ENCODE peak calls at places on chromosomes 2 and 18, in ten cellular contexts. N, F, U, P, X, Y, L, H, C and Z are unnamed samples.

GRCh38 chr18:7870855-7871254 is 303.7 kb downstream of the PTPRM start:
- DNase-seq in N (no peak), F (no peak), U (no peak), P (no peak), X (no peak), Y (no peak), L (no peak), H (peak; percentile 71), C (peak; percentile 63), Z (peak; percentile 57)

GRCh38 chr18:12452801-12453200 is 45.1 kb downstream of the PRELID3A start:
- DNase-seq in N (no peak), F (no peak), U (no peak), P (no peak), X (no peak), Y (no peak), L (no peak), H (no peak), C (no peak), Z (no peak)

GRCh38 chr2:75182606-75183005 is 16.7 kb downstream of the TACR1 start:
- DNase-seq in N (no peak), F (no peak), U (no peak), P (no peak), X (no peak), Y (no peak), L (no peak), H (no peak), C (no peak), Z (no peak)

GRCh38 chr2:203688798-203689197 is 17.6 kb upstream of the CD28 start:
- DNase-seq in N (no peak), F (no peak), U (peak; percentile 93), P (no peak), X (peak; percentile 52), Y (no peak), L (no peak), H (peak; percentile 93), C (peak; percentile 93), Z (peak; percentile 95)

GRCh38 chr2:71599038-71599437 is 145.7 kb downstream of the DYSF start:
- DNase-seq in N (no peak), F (no peak), U (no peak), P (no peak), X (no peak), Y (no peak), L (no peak), H (no peak), C (no peak), Z (no peak)

GRCh38 chr2:48738806-48739205 is 16.7 kb downstream of the LHCGR start:
- DNase-seq in N (no peak), F (no peak), U (no peak), P (peak; percentile 33), X (no peak), Y (no peak), L (no peak), H (no peak), C (peak; percentile 43), Z (peak; percentile 80)

GRCh38 chr2:36330456-36331395 is 24.9 kb upstream of the CRIM1 start:
- DNase-seq in N (no peak), F (no peak), U (no peak), P (no peak), X (no peak), Y (no peak), L (no peak), H (no peak), C (no peak), Z (no peak)

GRCh38 chr18:25736516-25736915 is 353.9 kb downstream of the SS18 start:
- DNase-seq in N (no peak), F (no peak), U (no peak), P (no peak), X (no peak), Y (no peak), L (no peak), H (peak; percentile 14), C (peak; percentile 13), Z (no peak)

GRCh38 chr2:165725421-165725820 is 68.6 kb downstream of the GALNT3 start:
- DNase-seq in N (peak; percentile 5), F (no peak), U (no peak), P (peak; percentile 56), X (no peak), Y (no peak), L (no peak), H (peak; percentile 80), C (peak; percentile 30), Z (peak; percentile 60)

GRCh38 chr18:48931680-48932461 is 18.9 kb downstream of the SMAD7 start:
- DNase-seq in N (no peak), F (no peak), U (no peak), P (peak; percentile 46), X (no peak), Y (no peak), L (no peak), H (no peak), C (no peak), Z (peak; percentile 16)

GRCh38 chr2:202033317-202034248 is at the start of gene FZD7:
- DNase-seq in N (no peak), F (peak; percentile 52), U (peak; percentile 91), P (peak; percentile 71), X (peak; percentile 93), Y (peak; percentile 97), L (peak; percentile 60), H (peak; percentile 99), C (peak; percentile 92), Z (peak; percentile 89)
- TF ChIP-seq CTCF in N (peak; percentile 39), F (peak; percentile 29), U (peak; percentile 41), P (peak; percentile 18), X (no peak), Y (peak; percentile 38), L (no peak), H (no peak), C (peak; percentile 41), Z (peak; percentile 16)

GRCh38 chr2:104703669-104704068 is 150.2 kb upstream of the POU3F3 start:
- DNase-seq in N (no peak), F (no peak), U (no peak), P (no peak), X (no peak), Y (no peak), L (no peak), H (no peak), C (no peak), Z (no peak)

GRCh38 chr2:104701471-104701911 is 152.4 kb upstream of the POU3F3 start:
- DNase-seq in N (no peak), F (no peak), U (no peak), P (no peak), X (no peak), Y (no peak), L (peak; percentile 40), H (no peak), C (no peak), Z (no peak)

GRCh38 chr2:104702451-104702850 is 151.5 kb upstream of the POU3F3 start:
- DNase-seq in N (no peak), F (no peak), U (no peak), P (no peak), X (no peak), Y (peak; percentile 63), L (no peak), H (no peak), C (no peak), Z (no peak)

GRCh38 chr2:104702026-104702425 is 151.9 kb upstream of the POU3F3 start:
- DNase-seq in N (no peak), F (no peak), U (no peak), P (no peak), X (no peak), Y (peak; percentile 15), L (no peak), H (no peak), C (no peak), Z (no peak)

GRCh38 chr2:104704846-104705245 is 149.1 kb upstream of the POU3F3 start:
- DNase-seq in N (no peak), F (no peak), U (no peak), P (no peak), X (no peak), Y (no peak), L (no peak), H (no peak), C (no peak), Z (no peak)
- H3K4me3 ChIP-seq in N (no peak overlapping the region), F (no peak overlapping the region), U (no peak overlapping the region), P (no peak overlapping the region), X (no peak overlapping the region), Y (no peak overlapping the region), L (peak overlapping the region; percentile 30), H (no peak overlapping the region), C (no peak overlapping the region), Z (no peak overlapping the region)

GRCh38 chr18:75071866-75072671 is 136.9 kb downstream of the PTGR3 start:
- DNase-seq in N (no peak), F (no peak), U (no peak), P (no peak), X (no peak), Y (no peak), L (no peak), H (no peak), C (no peak), Z (no peak)
- TF ChIP-seq CTCF in N (no peak), F (no peak), U (no peak), P (no peak), X (no peak), Y (no peak), L (no peak), H (no peak), C (no peak), Z (no peak)

DNA sequence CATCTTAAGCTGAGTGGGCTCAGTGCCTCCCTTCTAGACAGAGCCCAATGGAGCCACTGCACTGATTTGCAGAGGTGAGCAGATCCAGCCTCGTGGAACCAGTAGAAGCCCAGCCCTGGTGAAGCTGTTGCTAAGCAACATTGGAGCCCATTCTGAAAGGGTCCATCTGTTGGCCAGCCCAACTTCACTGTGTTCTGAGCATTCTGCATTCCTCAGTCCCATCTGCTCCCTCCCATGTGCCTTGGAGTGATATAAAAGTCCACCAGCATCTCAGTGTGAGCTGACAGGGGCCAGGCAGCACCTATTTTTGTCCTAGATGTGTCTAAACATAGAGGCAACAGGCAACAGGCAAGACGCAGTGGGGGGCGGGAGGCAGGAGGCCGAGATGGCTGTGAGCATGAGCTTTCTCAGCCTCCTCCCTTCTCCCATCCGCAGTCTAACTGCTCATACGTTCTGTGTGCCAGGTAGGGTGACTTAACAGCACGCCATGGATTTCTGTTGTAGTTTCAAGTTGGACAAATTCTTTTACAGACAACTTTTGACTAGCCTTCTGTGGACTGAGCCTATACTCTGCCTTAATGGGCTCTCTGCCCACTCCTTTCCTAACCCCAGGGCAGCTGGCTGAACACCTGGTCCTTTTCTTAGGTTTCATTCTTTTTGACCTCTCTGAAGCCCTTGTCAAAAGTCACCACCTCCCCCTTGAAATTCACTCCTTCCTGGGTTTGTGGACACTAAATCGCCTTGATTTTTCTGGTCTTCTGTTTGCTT is 112.4 kb downstream of the PLB1 start:
- DNase-seq in N (no peak), F (no peak), U (no peak), P (no peak), X (peak; percentile 51), Y (no peak), L (peak; percentile 91), H (no peak), C (no peak), Z (no peak)
- H3K4me3 ChIP-seq in N (no peak overlapping the region), F (no peak overlapping the region), U (no peak overlapping the region), P (no peak overlapping the region), X (no peak overlapping the region), Y (no peak overlapping the region), L (no peak overlapping the region), H (no peak overlapping the region), C (no peak overlapping the region), Z (no peak overlapping the region)

DNA sequence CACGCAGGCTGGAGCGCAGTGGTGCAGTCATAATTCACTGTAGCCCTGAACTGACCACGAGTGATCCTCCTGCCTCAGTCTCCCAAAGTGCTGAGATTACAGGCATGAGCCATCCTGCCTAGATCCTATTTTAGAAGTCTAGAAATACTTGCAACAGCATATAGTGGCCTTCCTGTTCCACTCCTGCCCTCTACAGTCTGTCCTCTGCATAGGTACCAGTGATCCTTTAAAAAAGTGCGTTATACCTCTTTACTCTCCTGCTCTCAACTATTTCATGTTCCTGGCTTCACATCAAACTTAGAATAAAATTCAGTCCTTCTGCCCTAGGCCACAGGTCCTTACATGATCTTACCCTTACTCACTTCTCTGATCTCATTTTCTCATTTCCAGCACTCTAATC is 6.0 kb downstream of the COMMD1 start:
- DNase-seq in N (no peak), F (no peak), U (peak; percentile 15), P (no peak), X (no peak), Y (no peak), L (no peak), H (no peak), C (peak; percentile 25), Z (no peak)
- TF ChIP-seq CTCF in N (peak; percentile 13), F (peak; percentile 30), U (peak; percentile 54), P (peak; percentile 5), X (peak; percentile 46), Y (peak; percentile 19), L (no peak), H (no peak), C (peak; percentile 40), Z (peak; percentile 19)